ENCODE peak calls at places on chromosomes 5 and 9, in four cellular contexts. J, T, P and U are unnamed samples.

GRCh38 chr5:127898551-127899213 is 184.9 kb upstream of the SLC12A2 start:
- DNase-seq in T (no peak), P (no peak), J (peak; percentile 54), U (no peak)

GRCh38 chr9:99954108-99954507 is 47.7 kb downstream of the STX17 start:
- DNase-seq in J (no peak), P (no peak), T (no peak), U (no peak)

GRCh38 chr5:36696059-36696673 is 89.8 kb downstream of the SLC1A3 start:
- DNase-seq in J (peak; percentile 79), P (peak; percentile 59), T (peak; percentile 62), U (no peak)

GRCh38 chr5:176810084-176810597 is at the start of gene UNC5A:
- DNase-seq in P (no peak), J (no peak), T (no peak), U (no peak)

GRCh38 chr5:115209279-115209678 is 39.6 kb upstream of the TRIM36 start:
- DNase-seq in J (no peak), P (no peak), T (no peak), U (no peak)

GRCh38 chr9:121842612-121842978 is 191.2 kb downstream of the DAB2IP start:
- DNase-seq in P (no peak), T (no peak), J (peak; percentile 76), U (no peak)

GRCh38 chr9:4573634-4574391 is 83.5 kb downstream of the SLC1A1 start:
- DNase-seq in J (no peak), P (no peak), T (no peak), U (no peak)

GRCh38 chr5:6396836-6397535 is 18.6 kb upstream of the MED10 start:
- DNase-seq in T (no peak), P (no peak), J (no peak), U (no peak)

GRCh38 chr9:94901019-94901363 is 174.5 kb downstream of the AOPEP start:
- DNase-seq in J (no peak), P (no peak), T (no peak), U (no peak)

GRCh38 chr5:108259306-108259705 is 122.6 kb downstream of the FBXL17 start:
- DNase-seq in T (no peak), J (peak; percentile 55), P (no peak), U (no peak)

GRCh38 chr5:40277161-40277906 is 402.4 kb upstream of the PTGER4 start:
- DNase-seq in J (no peak), T (no peak), P (no peak), U (no peak)

GRCh38 chr9:95018099-95018927 is 291.8 kb downstream of the AOPEP start:
- DNase-seq in T (peak; percentile 71), P (peak; percentile 45), J (peak; percentile 99), U (peak; percentile 91)

GRCh38 chr5:180839227-180839626 is 21.8 kb downstream of the ZFP62 start:
- DNase-seq in P (no peak), T (no peak), J (no peak), U (no peak)

GRCh38 chr9:76045217-76045616 is 154.7 kb downstream of the PCSK5 start:
- DNase-seq in T (no peak), J (peak; percentile 3), P (no peak), U (no peak)

GRCh38 chr9:36341936-36342577 is 58.0 kb downstream of the RNF38 start:
- DNase-seq in J (no peak), P (no peak), T (no peak), U (no peak)

GRCh38 chr5:39132128-39132447 is 57.9 kb upstream of the RICTOR start:
- DNase-seq in J (peak; percentile 12), P (no peak), T (no peak), U (no peak)

GRCh38 chr5:6585168-6585567 is 47.7 kb downstream of the NSUN2 start:
- DNase-seq in P (no peak), T (no peak), J (no peak), U (no peak)

GRCh38 chr5:126428421-126428820 is 5.2 kb downstream of the GRAMD2B start:
- DNase-seq in J (no peak), T (no peak), P (no peak), U (no peak)

DNA sequence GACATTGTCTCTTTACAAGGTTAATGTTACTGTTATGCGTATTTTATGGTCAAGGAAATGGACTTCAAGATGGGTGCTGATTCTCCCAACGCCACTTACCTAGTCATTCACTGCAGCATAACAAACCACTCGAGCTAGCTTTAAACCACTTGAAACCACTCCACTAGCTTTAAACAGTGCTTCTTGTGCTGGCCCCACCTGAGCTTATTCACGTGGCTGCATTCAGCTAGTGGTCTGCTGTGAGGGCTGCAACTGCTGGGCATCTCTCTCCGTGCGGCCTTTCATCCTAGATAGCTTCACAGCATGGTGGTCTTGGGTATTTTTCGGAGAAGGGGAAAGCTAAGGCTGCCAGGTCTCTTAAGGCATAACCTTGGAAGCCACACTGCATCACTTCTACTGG is 3.5 kb upstream of the HRH2 start:
- DNase-seq in T (no peak), J (no peak), P (no peak), U (no peak)
- H3K27ac ChIP-seq in T (no peak overlapping the region), J (no peak overlapping the region), P (no peak overlapping the region), U (no peak overlapping the region)

DNA sequence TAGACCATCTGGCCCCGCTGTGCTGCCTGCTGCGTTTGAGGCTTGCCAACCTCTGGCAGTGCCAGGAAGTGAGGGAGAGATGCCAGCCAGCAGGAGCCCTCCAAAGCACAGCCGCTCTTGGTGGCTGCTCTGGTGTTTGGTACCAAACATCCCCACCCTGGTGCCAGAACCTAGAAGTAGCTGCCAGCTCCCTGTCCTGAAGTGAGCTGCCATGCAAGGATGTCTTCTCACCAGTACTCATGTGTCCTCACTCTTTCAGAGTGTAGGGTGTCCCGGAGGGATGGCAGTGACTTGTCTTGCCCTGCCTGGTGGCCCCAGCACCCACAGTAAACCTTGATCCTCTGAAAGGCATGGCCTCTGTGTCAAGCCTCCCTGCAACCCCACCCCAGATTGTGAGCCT is 43.4 kb downstream of the AMBP start:
- DNase-seq in T (no peak), J (no peak), P (no peak), U (no peak)
- H3K27ac ChIP-seq in T (no peak overlapping the region), J (no peak overlapping the region), P (no peak overlapping the region), U (no peak overlapping the region)

GRCh38 chr9:137650259-137650658 is 31.5 kb downstream of the EHMT1 start:
- DNase-seq in T (no peak), J (no peak), P (no peak), U (no peak)
- H3K27ac ChIP-seq in T (no peak overlapping the region), J (no peak overlapping the region), P (no peak overlapping the region), U (no peak overlapping the region)

GRCh38 chr9:125143377-125144090 is at the start of gene SCAI:
- DNase-seq in P (peak; percentile 99), J (peak; percentile 100), T (peak; percentile 99), U (peak; percentile 94)
- H3K27ac ChIP-seq in P (peak within 1 kb of the TSS; percentile 74), J (no peak within 1 kb of the TSS), T (no peak within 1 kb of the TSS), U (no peak within 1 kb of the TSS)

GRCh38 chr9:129571298-129572051 is 49.4 kb downstream of the C9orf50 start:
- DNase-seq in P (no peak), T (no peak), J (peak; percentile 38), U (no peak)

GRCh38 chr9:129570450-129571297 is 50.2 kb downstream of the C9orf50 start:
- DNase-seq in T (no peak), P (no peak), J (peak; percentile 97), U (no peak)

GRCh38 chr9:129567842-129568559 is 52.9 kb downstream of the C9orf50 start:
- DNase-seq in J (peak; percentile 74), T (peak; percentile 73), P (no peak), U (no peak)

GRCh38 chr9:129568560-129569505 is 52.1 kb downstream of the C9orf50 start:
- DNase-seq in T (peak; percentile 72), P (no peak), J (peak; percentile 55), U (no peak)

GRCh38 chr9:129569506-129570449 is 51.1 kb downstream of the C9orf50 start:
- DNase-seq in P (no peak), J (peak; percentile 62), T (no peak), U (no peak)
- H3K27ac ChIP-seq in P (peak overlapping the region; percentile 92), J (peak overlapping the region; percentile 91), T (peak overlapping the region; percentile 61), U (peak overlapping the region; percentile 49)

DNA sequence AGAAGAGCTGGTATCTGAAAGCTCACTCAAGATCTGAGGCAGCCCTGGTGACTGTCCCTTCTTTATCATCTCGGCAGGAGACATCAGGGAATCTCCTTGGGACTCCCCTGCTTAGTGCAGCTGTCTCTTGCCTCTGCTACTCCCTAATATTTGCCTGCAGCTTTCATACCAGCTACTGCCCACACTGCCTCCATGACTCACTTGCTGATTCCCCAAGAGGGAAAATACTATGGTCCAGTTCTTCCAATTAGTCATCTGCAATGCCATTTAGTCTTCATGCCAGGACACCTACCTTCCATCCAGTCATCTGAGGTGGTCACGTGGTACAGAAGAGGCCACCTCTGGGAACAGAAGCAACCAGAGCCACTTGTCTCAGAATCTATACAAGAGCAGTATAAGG is 270.8 kb downstream of the NTRK2 start:
- DNase-seq in P (no peak), T (no peak), J (peak; percentile 75), U (peak; percentile 75)
- H3K27ac ChIP-seq in P (no peak overlapping the region), T (no peak overlapping the region), J (no peak overlapping the region), U (peak overlapping the region; percentile 35)

GRCh38 chr9:92603990-92604389 is 65.9 kb downstream of the IPPK start:
- DNase-seq in P (no peak), T (no peak), J (no peak), U (no peak)

GRCh38 chr9:92603100-92603499 is 66.8 kb downstream of the IPPK start:
- DNase-seq in P (no peak), J (no peak), T (no peak), U (no peak)

GRCh38 chr9:92600075-92600741 is 64.4 kb upstream of the ECM2 start:
- DNase-seq in T (no peak), J (no peak), P (no peak), U (no peak)

GRCh38 chr9:92598382-92598781 is 62.6 kb upstream of the ECM2 start:
- DNase-seq in P (no peak), J (no peak), T (no peak), U (no peak)

GRCh38 chr9:92600742-92601261 is 65.0 kb upstream of the ECM2 start:
- DNase-seq in P (no peak), J (peak; percentile 77), T (no peak), U (no peak)
- H3K27ac ChIP-seq in P (peak overlapping the region; percentile 80), J (peak overlapping the region; percentile 18), T (peak overlapping the region; percentile 51), U (no peak overlapping the region)

DNA sequence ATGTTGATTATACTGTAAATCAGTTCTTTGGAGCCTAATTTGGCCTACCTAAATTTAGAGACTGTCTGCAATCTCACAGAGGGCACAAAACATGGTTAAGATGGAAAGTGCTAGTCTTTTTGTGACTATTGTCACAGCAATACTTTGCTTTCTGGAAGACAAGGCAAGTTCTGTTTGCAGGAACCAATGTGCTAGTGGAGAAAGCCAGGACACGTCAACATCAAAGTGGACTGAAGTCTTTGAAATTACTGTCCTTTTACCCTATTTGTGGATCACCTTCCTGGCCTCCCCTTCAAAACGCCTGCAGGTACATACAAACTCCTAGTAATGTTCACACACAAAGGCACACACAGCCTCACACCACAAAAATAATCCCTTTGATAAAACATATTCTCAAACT is 248.7 kb downstream of the MAN2A1 start:
- DNase-seq in T (no peak), P (no peak), J (no peak), U (no peak)
- H3K27ac ChIP-seq in T (no peak overlapping the region), P (no peak overlapping the region), J (no peak overlapping the region), U (no peak overlapping the region)

GRCh38 chr5:97225222-97225621 is 42.2 kb upstream of the RIOK2 start:
- DNase-seq in P (no peak), J (no peak), T (no peak), U (no peak)

GRCh38 chr5:97231025-97231636 is 48.1 kb upstream of the RIOK2 start:
- DNase-seq in T (no peak), J (peak; percentile 90), P (peak; percentile 37), U (peak; percentile 27)

GRCh38 chr5:97229688-97230285 is 46.7 kb upstream of the RIOK2 start:
- DNase-seq in J (no peak), P (no peak), T (no peak), U (no peak)

GRCh38 chr5:97224112-97224750 is 41.2 kb upstream of the RIOK2 start:
- DNase-seq in P (no peak), T (no peak), J (peak; percentile 50), U (no peak)

GRCh38 chr5:97229196-97229595 is 46.1 kb upstream of the RIOK2 start:
- DNase-seq in J (no peak), P (no peak), T (peak; percentile 70), U (peak; percentile 65)
- H3K27ac ChIP-seq in J (no peak overlapping the region), P (no peak overlapping the region), T (peak overlapping the region; percentile 52), U (no peak overlapping the region)